ENCODE peak calls at places on chromosomes 5 and 9, in seven cellular contexts. One of them, this sample, is unnamed.

GRCh38 chr9:120864719-120865118 is 12.3 kb downstream of the PHF19 start:
- DNase-seq in CD4-positive, alpha-beta memory T cell: no peak
- DNase-seq in HL-60: no peak
- DNase-seq in Peyer's patch: no peak
- DNase-seq in kidney: no peak
- DNase-seq in RWPE1: no peak
- DNase-seq in astrocyte: no peak
- DNase-seq in this sample: no peak

GRCh38 chr5:88825782-88826110 is 57.2 kb downstream of the MEF2C start:
- DNase-seq in HL-60: peak
- DNase-seq in CD4-positive, alpha-beta memory T cell: no peak
- DNase-seq in kidney: no peak
- DNase-seq in Peyer's patch: no peak
- DNase-seq in RWPE1: no peak
- DNase-seq in astrocyte: no peak
- DNase-seq in this sample: no peak

GRCh38 chr9:135212961-135213360 is 125.5 kb downstream of the OLFM1 start:
- DNase-seq in kidney: peak
- DNase-seq in Peyer's patch: no peak
- DNase-seq in CD4-positive, alpha-beta memory T cell: no peak
- DNase-seq in HL-60: no peak
- DNase-seq in RWPE1: no peak
- DNase-seq in astrocyte: no peak
- DNase-seq in this sample: peak

GRCh38 chr9:24516463-24516862 is 29.2 kb downstream of the IZUMO3 start:
- DNase-seq in Peyer's patch: no peak
- DNase-seq in kidney: no peak
- DNase-seq in HL-60: no peak
- DNase-seq in RWPE1: no peak
- DNase-seq in CD4-positive, alpha-beta memory T cell: no peak
- DNase-seq in astrocyte: no peak
- DNase-seq in this sample: no peak

GRCh38 chr5:87762631-87763030 is 349.9 kb upstream of the CCNH start:
- DNase-seq in astrocyte: no peak
- DNase-seq in HL-60: no peak
- DNase-seq in CD4-positive, alpha-beta memory T cell: no peak
- DNase-seq in Peyer's patch: no peak
- DNase-seq in RWPE1: no peak
- DNase-seq in kidney: no peak
- DNase-seq in this sample: no peak

GRCh38 chr9:22643541-22643940 is 196.9 kb downstream of the DMRTA1 start:
- DNase-seq in astrocyte: no peak
- DNase-seq in kidney: no peak
- DNase-seq in RWPE1: no peak
- DNase-seq in CD4-positive, alpha-beta memory T cell: no peak
- DNase-seq in HL-60: no peak
- DNase-seq in Peyer's patch: no peak
- DNase-seq in this sample: no peak

GRCh38 chr9:100437860-100438805 is 11.2 kb downstream of the MSANTD3 start:
- DNase-seq in Peyer's patch: peak
- DNase-seq in astrocyte: peak
- DNase-seq in RWPE1: peak
- DNase-seq in HL-60: peak
- DNase-seq in CD4-positive, alpha-beta memory T cell: peak
- DNase-seq in kidney: no peak
- DNase-seq in this sample: no peak

GRCh38 chr5:96745844-96746531 is 61.8 kb downstream of the ERAP1 start:
- DNase-seq in Peyer's patch: no peak
- DNase-seq in CD4-positive, alpha-beta memory T cell: no peak
- DNase-seq in HL-60: no peak
- DNase-seq in RWPE1: no peak
- DNase-seq in astrocyte: no peak
- DNase-seq in kidney: no peak
- DNase-seq in this sample: no peak

GRCh38 chr9:78021692-78022091 is 9.9 kb downstream of the GNAQ start:
- DNase-seq in Peyer's patch: no peak
- DNase-seq in kidney: peak
- DNase-seq in astrocyte: no peak
- DNase-seq in CD4-positive, alpha-beta memory T cell: no peak
- DNase-seq in RWPE1: no peak
- DNase-seq in HL-60: no peak
- DNase-seq in this sample: no peak

GRCh38 chr9:120891255-120891954 is 14.4 kb upstream of the PHF19 start:
- DNase-seq in RWPE1: no peak
- DNase-seq in Peyer's patch: peak
- DNase-seq in HL-60: no peak
- DNase-seq in astrocyte: no peak
- DNase-seq in CD4-positive, alpha-beta memory T cell: peak
- DNase-seq in kidney: no peak
- DNase-seq in this sample: no peak

GRCh38 chr9:88056876-88057275 is 81.4 kb downstream of the SPATA31C2 start:
- DNase-seq in Peyer's patch: no peak
- DNase-seq in CD4-positive, alpha-beta memory T cell: no peak
- DNase-seq in kidney: no peak
- DNase-seq in astrocyte: peak
- DNase-seq in RWPE1: no peak
- DNase-seq in HL-60: no peak
- DNase-seq in this sample: no peak

GRCh38 chr5:43661102-43661501 is 58.1 kb downstream of the NNT start:
- DNase-seq in kidney: no peak
- DNase-seq in HL-60: no peak
- DNase-seq in RWPE1: no peak
- DNase-seq in Peyer's patch: no peak
- DNase-seq in CD4-positive, alpha-beta memory T cell: no peak
- DNase-seq in astrocyte: no peak
- DNase-seq in this sample: no peak

GRCh38 chr5:42951847-42952411 is 88.2 kb downstream of the ANXA2R start:
- DNase-seq in astrocyte: no peak
- DNase-seq in Peyer's patch: peak
- DNase-seq in RWPE1: no peak
- DNase-seq in kidney: no peak
- DNase-seq in CD4-positive, alpha-beta memory T cell: peak
- DNase-seq in HL-60: no peak
- DNase-seq in this sample: peak

DNA sequence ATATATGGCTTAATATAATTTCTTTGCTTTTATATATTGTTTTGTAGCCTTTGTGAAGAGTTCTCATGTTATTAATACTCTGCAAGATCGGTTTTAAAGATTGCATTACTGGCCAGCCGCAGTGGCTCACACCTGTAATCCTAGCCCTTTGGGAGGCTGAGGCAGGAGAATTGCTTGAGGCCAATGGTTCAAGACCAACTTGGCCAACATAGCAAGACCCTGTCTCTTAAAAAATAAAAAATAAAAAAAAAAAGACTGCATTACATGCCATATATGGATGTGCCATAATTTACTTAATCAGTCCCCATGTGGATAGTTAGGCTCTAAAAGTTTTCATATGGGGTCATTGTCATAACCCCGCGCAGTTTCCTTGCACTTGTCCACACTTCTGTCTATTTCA is 31.0 kb upstream of the TNFAIP8 start:
- DNase-seq in astrocyte: no peak
- DNase-seq in Peyer's patch: no peak
- DNase-seq in RWPE1: no peak
- DNase-seq in CD4-positive, alpha-beta memory T cell: no peak
- DNase-seq in HL-60: no peak
- DNase-seq in kidney: no peak
- DNase-seq in this sample: no peak
- H3K27ac ChIP-seq in astrocyte: peak
- H3K27ac ChIP-seq in Peyer's patch: no peak
- H3K27ac ChIP-seq in RWPE1: peak
- H3K27ac ChIP-seq in CD4-positive, alpha-beta memory T cell: peak
- H3K27ac ChIP-seq in HL-60: no peak
- H3K27ac ChIP-seq in kidney: no peak
- H3K27ac ChIP-seq in this sample: peak

GRCh38 chr5:134248271-134248670 is 22.4 kb upstream of the PPP2CA start:
- DNase-seq in astrocyte: no peak
- DNase-seq in CD4-positive, alpha-beta memory T cell: no peak
- DNase-seq in kidney: no peak
- DNase-seq in HL-60: no peak
- DNase-seq in Peyer's patch: no peak
- DNase-seq in RWPE1: no peak
- DNase-seq in this sample: no peak
- H3K27ac ChIP-seq in astrocyte: no peak
- H3K27ac ChIP-seq in CD4-positive, alpha-beta memory T cell: no peak
- H3K27ac ChIP-seq in kidney: no peak
- H3K27ac ChIP-seq in HL-60: no peak
- H3K27ac ChIP-seq in Peyer's patch: no peak
- H3K27ac ChIP-seq in RWPE1: no peak
- H3K27ac ChIP-seq in this sample: no peak

GRCh38 chr5:127968998-127969397 is 114.6 kb upstream of the SLC12A2 start:
- DNase-seq in astrocyte: no peak
- DNase-seq in Peyer's patch: no peak
- DNase-seq in HL-60: no peak
- DNase-seq in kidney: no peak
- DNase-seq in CD4-positive, alpha-beta memory T cell: no peak
- DNase-seq in RWPE1: no peak
- DNase-seq in this sample: no peak
- H3K27ac ChIP-seq in astrocyte: no peak
- H3K27ac ChIP-seq in Peyer's patch: no peak
- H3K27ac ChIP-seq in HL-60: no peak
- H3K27ac ChIP-seq in kidney: no peak
- H3K27ac ChIP-seq in CD4-positive, alpha-beta memory T cell: no peak
- H3K27ac ChIP-seq in RWPE1: no peak
- H3K27ac ChIP-seq in this sample: no peak

DNA sequence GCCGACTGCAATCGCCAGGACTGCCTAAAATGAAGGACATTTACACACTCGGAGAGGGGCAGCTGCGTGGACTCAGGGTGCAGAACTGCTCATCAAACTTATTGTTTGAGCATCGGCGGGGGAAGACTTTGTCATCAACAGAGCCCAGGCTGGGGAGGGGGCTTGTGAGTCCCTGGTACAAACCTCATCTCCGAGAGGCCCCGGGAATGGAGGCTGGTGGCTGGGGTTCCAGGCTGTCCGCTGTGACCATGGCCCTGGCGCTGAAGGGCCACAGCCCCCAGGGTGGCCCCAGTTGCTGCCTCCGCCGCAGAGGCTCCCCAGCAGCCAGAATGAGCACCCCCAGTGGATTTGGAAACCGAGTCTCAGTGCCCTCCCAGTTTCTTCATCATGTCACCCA is 46.1 kb upstream of the RNU6ATAC start:
- DNase-seq in Peyer's patch: no peak
- DNase-seq in CD4-positive, alpha-beta memory T cell: no peak
- DNase-seq in HL-60: no peak
- DNase-seq in astrocyte: no peak
- DNase-seq in kidney: peak
- DNase-seq in RWPE1: no peak
- DNase-seq in this sample: no peak
- H3K27ac ChIP-seq in Peyer's patch: no peak
- H3K27ac ChIP-seq in CD4-positive, alpha-beta memory T cell: no peak
- H3K27ac ChIP-seq in HL-60: no peak
- H3K27ac ChIP-seq in astrocyte: no peak
- H3K27ac ChIP-seq in kidney: no peak
- H3K27ac ChIP-seq in RWPE1: no peak
- H3K27ac ChIP-seq in this sample: no peak

GRCh38 chr9:102506391-102506790 is 488.7 kb upstream of the CYLC2 start:
- DNase-seq in RWPE1: no peak
- DNase-seq in HL-60: no peak
- DNase-seq in kidney: no peak
- DNase-seq in CD4-positive, alpha-beta memory T cell: no peak
- DNase-seq in Peyer's patch: no peak
- DNase-seq in astrocyte: no peak
- DNase-seq in this sample: no peak
- H3K27ac ChIP-seq in RWPE1: no peak
- H3K27ac ChIP-seq in HL-60: no peak
- H3K27ac ChIP-seq in kidney: no peak
- H3K27ac ChIP-seq in CD4-positive, alpha-beta memory T cell: no peak
- H3K27ac ChIP-seq in Peyer's patch: no peak
- H3K27ac ChIP-seq in astrocyte: no peak
- H3K27ac ChIP-seq in this sample: no peak

GRCh38 chr5:81750308-81751008 is 439 bp downstream of the SSBP2 start:
- DNase-seq in CD4-positive, alpha-beta memory T cell: peak
- DNase-seq in Peyer's patch: no peak
- DNase-seq in astrocyte: no peak
- DNase-seq in HL-60: no peak
- DNase-seq in kidney: no peak
- DNase-seq in RWPE1: peak
- DNase-seq in this sample: peak

GRCh38 chr5:81749186-81749561 is 1.7 kb downstream of the SSBP2 start:
- DNase-seq in Peyer's patch: peak
- DNase-seq in astrocyte: no peak
- DNase-seq in CD4-positive, alpha-beta memory T cell: no peak
- DNase-seq in RWPE1: no peak
- DNase-seq in kidney: no peak
- DNase-seq in HL-60: no peak
- DNase-seq in this sample: peak

GRCh38 chr5:81748556-81748955 is 2.3 kb downstream of the SSBP2 start:
- DNase-seq in HL-60: no peak
- DNase-seq in CD4-positive, alpha-beta memory T cell: no peak
- DNase-seq in kidney: no peak
- DNase-seq in Peyer's patch: no peak
- DNase-seq in RWPE1: no peak
- DNase-seq in astrocyte: no peak
- DNase-seq in this sample: peak

GRCh38 chr5:81749562-81750307 is 1.2 kb downstream of the SSBP2 start:
- DNase-seq in HL-60: peak
- DNase-seq in Peyer's patch: peak
- DNase-seq in kidney: peak
- DNase-seq in CD4-positive, alpha-beta memory T cell: peak
- DNase-seq in astrocyte: no peak
- DNase-seq in RWPE1: peak
- DNase-seq in this sample: peak

GRCh38 chr5:81747030-81747429 is 3.9 kb downstream of the SSBP2 start:
- DNase-seq in CD4-positive, alpha-beta memory T cell: no peak
- DNase-seq in RWPE1: no peak
- DNase-seq in HL-60: no peak
- DNase-seq in Peyer's patch: no peak
- DNase-seq in kidney: no peak
- DNase-seq in astrocyte: no peak
- DNase-seq in this sample: no peak
- H3K27ac ChIP-seq in CD4-positive, alpha-beta memory T cell: no peak
- H3K27ac ChIP-seq in RWPE1: no peak
- H3K27ac ChIP-seq in HL-60: no peak
- H3K27ac ChIP-seq in Peyer's patch: no peak
- H3K27ac ChIP-seq in kidney: no peak
- H3K27ac ChIP-seq in astrocyte: no peak
- H3K27ac ChIP-seq in this sample: no peak

GRCh38 chr5:116401546-116401945 is 173.1 kb downstream of the SEMA6A start:
- DNase-seq in astrocyte: no peak
- DNase-seq in HL-60: no peak
- DNase-seq in kidney: no peak
- DNase-seq in CD4-positive, alpha-beta memory T cell: no peak
- DNase-seq in RWPE1: no peak
- DNase-seq in Peyer's patch: no peak
- DNase-seq in this sample: no peak

GRCh38 chr5:116395708-116396203 is 178.9 kb downstream of the SEMA6A start:
- DNase-seq in CD4-positive, alpha-beta memory T cell: no peak
- DNase-seq in astrocyte: no peak
- DNase-seq in Peyer's patch: no peak
- DNase-seq in HL-60: no peak
- DNase-seq in kidney: no peak
- DNase-seq in RWPE1: no peak
- DNase-seq in this sample: no peak

GRCh38 chr5:116394186-116394867 is 180.3 kb downstream of the SEMA6A start:
- DNase-seq in Peyer's patch: no peak
- DNase-seq in HL-60: no peak
- DNase-seq in CD4-positive, alpha-beta memory T cell: no peak
- DNase-seq in RWPE1: no peak
- DNase-seq in kidney: no peak
- DNase-seq in astrocyte: no peak
- DNase-seq in this sample: no peak

GRCh38 chr5:116395178-116395577 is 179.4 kb downstream of the SEMA6A start:
- DNase-seq in RWPE1: no peak
- DNase-seq in HL-60: no peak
- DNase-seq in kidney: no peak
- DNase-seq in astrocyte: no peak
- DNase-seq in Peyer's patch: no peak
- DNase-seq in CD4-positive, alpha-beta memory T cell: no peak
- DNase-seq in this sample: no peak

GRCh38 chr5:116396700-116397099 is 177.9 kb downstream of the SEMA6A start:
- DNase-seq in Peyer's patch: no peak
- DNase-seq in RWPE1: no peak
- DNase-seq in kidney: no peak
- DNase-seq in CD4-positive, alpha-beta memory T cell: no peak
- DNase-seq in astrocyte: no peak
- DNase-seq in HL-60: no peak
- DNase-seq in this sample: no peak
- H3K27ac ChIP-seq in Peyer's patch: no peak
- H3K27ac ChIP-seq in RWPE1: no peak
- H3K27ac ChIP-seq in kidney: no peak
- H3K27ac ChIP-seq in CD4-positive, alpha-beta memory T cell: no peak
- H3K27ac ChIP-seq in astrocyte: no peak
- H3K27ac ChIP-seq in HL-60: no peak
- H3K27ac ChIP-seq in this sample: no peak

This sample was measured in osteoblast.